ENCODE peak calls at places on chromosome 9, in six cellular contexts. B, L, R, H, D and Y are unnamed samples.

GRCh38 chr9:78811562-78812276 is 514.8 kb downstream of the PSAT1 start:
- DNase-seq in B (no peak), L (peak), R (no peak), H (no peak), D (no peak), Y (no peak)

GRCh38 chr9:128298535-128299482 is 22.7 kb downstream of the SWI5 start:
- DNase-seq in B (no peak), L (no peak), R (no peak), H (no peak), D (no peak), Y (no peak)

GRCh38 chr9:63859475-63860215 is 1425.4 kb downstream of the FOXD4L5 start:
- DNase-seq in B (peak), L (no peak), R (no peak), H (no peak), D (no peak), Y (no peak)

GRCh38 chr9:125440411-125440810 is 178.8 kb downstream of the GAPVD1 start:
- DNase-seq in B (no peak), L (no peak), R (no peak), H (no peak), D (no peak), Y (peak)

GRCh38 chr9:94654165-94654894 is 15.0 kb upstream of the FBP1 start:
- DNase-seq in B (no peak), L (no peak), R (no peak), H (no peak), D (no peak), Y (no peak)

GRCh38 chr9:37412431-37413151 is 9.9 kb upstream of the GRHPR start:
- DNase-seq in B (no peak), L (no peak), R (no peak), H (no peak), D (no peak), Y (no peak)

GRCh38 chr9:36298566-36298965 is 40.3 kb upstream of the GNE start:
- DNase-seq in B (no peak), L (no peak), R (no peak), H (no peak), D (no peak), Y (no peak)

GRCh38 chr9:70478963-70479641 is 64.6 kb upstream of the KLF9 start:
- DNase-seq in B (no peak), L (no peak), R (peak), H (no peak), D (no peak), Y (no peak)

GRCh38 chr9:119951591-119951990 is 582.4 kb upstream of the BRINP1 start:
- DNase-seq in B (no peak), L (no peak), R (no peak), H (no peak), D (no peak), Y (no peak)

GRCh38 chr9:92294297-92294676 is 790 bp upstream of the IARS1 start:
- DNase-seq in B (no peak), L (peak), R (no peak), H (no peak), D (no peak), Y (no peak)

GRCh38 chr9:23829580-23830458 is 3.8 kb upstream of the ELAVL2 start:
- DNase-seq in B (no peak), L (peak), R (no peak), H (peak), D (no peak), Y (no peak)

GRCh38 chr9:95923794-95924193 is 48.3 kb downstream of the ERCC6L2 start:
- DNase-seq in B (no peak), L (peak), R (no peak), H (peak), D (no peak), Y (no peak)

GRCh38 chr9:136093995-136094881 is 851 bp downstream of the NACC2 start:
- DNase-seq in B (peak), L (no peak), R (peak), H (peak), D (no peak), Y (no peak)

GRCh38 chr9:133089271-133089671 is 27.5 kb downstream of the CEL start:
- DNase-seq in B (no peak), L (peak), R (no peak), H (peak), D (no peak), Y (no peak)

GRCh38 chr9:74555015-74555414 is 57.9 kb downstream of the RORB start:
- DNase-seq in B (no peak), L (no peak), R (no peak), H (no peak), D (no peak), Y (no peak)

GRCh38 chr9:89311346-89312153 is 555 bp downstream of the CKS2 start:
- DNase-seq in B (no peak), L (no peak), R (no peak), H (no peak), D (no peak), Y (no peak)

GRCh38 chr9:121261107-121261460 is 6.9 kb upstream of the GSN start:
- DNase-seq in B (no peak), L (peak), R (no peak), H (no peak), D (no peak), Y (no peak)

GRCh38 chr9:93288891-93289883 is 105.2 kb downstream of the WNK2 start:
- DNase-seq in B (no peak), L (peak), R (no peak), H (no peak), D (no peak), Y (peak)

GRCh38 chr9:114004221-114004716 is 73.8 kb downstream of the AMBP start:
- DNase-seq in B (no peak), L (no peak), R (peak), H (peak), D (no peak), Y (peak)

GRCh38 chr9:19527663-19528062 is 118.9 kb downstream of the ACER2 start:
- DNase-seq in B (no peak), L (no peak), R (no peak), H (peak), D (no peak), Y (no peak)

GRCh38 chr9:81103597-81104471 is 585.5 kb downstream of the TLE1 start:
- DNase-seq in B (no peak), L (no peak), R (no peak), H (no peak), D (no peak), Y (no peak)

GRCh38 chr9:33175633-33176325 is 8.6 kb upstream of the B4GALT1 start:
- DNase-seq in B (no peak), L (no peak), R (peak), H (no peak), D (no peak), Y (no peak)

GRCh38 chr9:122195875-122196274 is 32.9 kb downstream of the LHX6 start:
- DNase-seq in B (no peak), L (no peak), R (no peak), H (no peak), D (no peak), Y (no peak)

GRCh38 chr9:29332789-29333188 is 1759.5 kb upstream of the C9orf72 start:
- DNase-seq in B (peak), L (no peak), R (no peak), H (no peak), D (no peak), Y (no peak)

GRCh38 chr9:122991370-122991830 is 42.1 kb upstream of the GPR21 start:
- DNase-seq in B (peak), L (peak), R (no peak), H (peak), D (no peak), Y (no peak)

GRCh38 chr9:132094314-132094791 is 14.7 kb upstream of the MED27 start:
- DNase-seq in B (no peak), L (no peak), R (no peak), H (no peak), D (no peak), Y (no peak)

GRCh38 chr9:96020300-96020821 is 144.9 kb downstream of the ERCC6L2 start:
- DNase-seq in B (no peak), L (peak), R (no peak), H (no peak), D (no peak), Y (no peak)

GRCh38 chr9:6780690-6781089 is 22.9 kb downstream of the KDM4C start:
- DNase-seq in B (no peak), L (no peak), R (no peak), H (no peak), D (no peak), Y (no peak)

GRCh38 chr9:10045598-10045997 is 567.2 kb downstream of the PTPRD start:
- DNase-seq in B (no peak), L (peak), R (no peak), H (peak), D (no peak), Y (no peak)

GRCh38 chr9:92426501-92426900 is 2.2 kb upstream of the OMD start:
- DNase-seq in B (no peak), L (no peak), R (no peak), H (no peak), D (no peak), Y (no peak)

GRCh38 chr9:27532046-27532445 is 2.4 kb upstream of the MOB3B start:
- DNase-seq in B (no peak), L (no peak), R (no peak), H (no peak), D (no peak), Y (no peak)

GRCh38 chr9:12699529-12699928 is 6.3 kb downstream of the TYRP1 start:
- DNase-seq in B (no peak), L (peak), R (no peak), H (peak), D (no peak), Y (no peak)

GRCh38 chr9:22446589-22446949 is at the start of gene DMRTA1:
- DNase-seq in B (no peak), L (peak), R (peak), H (peak), D (no peak), Y (no peak)

GRCh38 chr9:132622144-132622543 is 39.7 kb downstream of the BARHL1 start:
- DNase-seq in B (no peak), L (no peak), R (no peak), H (no peak), D (no peak), Y (no peak)

GRCh38 chr9:108784128-108784490 is 71.7 kb downstream of the ACTL7B start:
- DNase-seq in B (no peak), L (no peak), R (no peak), H (no peak), D (no peak), Y (no peak)
- TF ChIP-seq CTCF in B (no peak), L (no peak), R (no peak), H (no peak), D (no peak), Y (no peak)

GRCh38 chr9:134535171-134535570 is 106.4 kb upstream of the COL5A1 start:
- DNase-seq in B (no peak), L (no peak), R (no peak), H (no peak), D (no peak), Y (no peak)

GRCh38 chr9:134534661-134535080 is 106.9 kb upstream of the COL5A1 start:
- DNase-seq in B (no peak), L (no peak), R (no peak), H (no peak), D (no peak), Y (no peak)

GRCh38 chr9:134532084-134532483 is 109.5 kb upstream of the COL5A1 start:
- DNase-seq in B (no peak), L (no peak), R (no peak), H (no peak), D (no peak), Y (no peak)

GRCh38 chr9:134536101-134536900 is 105.3 kb upstream of the COL5A1 start:
- DNase-seq in B (no peak), L (no peak), R (no peak), H (no peak), D (no peak), Y (no peak)

DNA sequence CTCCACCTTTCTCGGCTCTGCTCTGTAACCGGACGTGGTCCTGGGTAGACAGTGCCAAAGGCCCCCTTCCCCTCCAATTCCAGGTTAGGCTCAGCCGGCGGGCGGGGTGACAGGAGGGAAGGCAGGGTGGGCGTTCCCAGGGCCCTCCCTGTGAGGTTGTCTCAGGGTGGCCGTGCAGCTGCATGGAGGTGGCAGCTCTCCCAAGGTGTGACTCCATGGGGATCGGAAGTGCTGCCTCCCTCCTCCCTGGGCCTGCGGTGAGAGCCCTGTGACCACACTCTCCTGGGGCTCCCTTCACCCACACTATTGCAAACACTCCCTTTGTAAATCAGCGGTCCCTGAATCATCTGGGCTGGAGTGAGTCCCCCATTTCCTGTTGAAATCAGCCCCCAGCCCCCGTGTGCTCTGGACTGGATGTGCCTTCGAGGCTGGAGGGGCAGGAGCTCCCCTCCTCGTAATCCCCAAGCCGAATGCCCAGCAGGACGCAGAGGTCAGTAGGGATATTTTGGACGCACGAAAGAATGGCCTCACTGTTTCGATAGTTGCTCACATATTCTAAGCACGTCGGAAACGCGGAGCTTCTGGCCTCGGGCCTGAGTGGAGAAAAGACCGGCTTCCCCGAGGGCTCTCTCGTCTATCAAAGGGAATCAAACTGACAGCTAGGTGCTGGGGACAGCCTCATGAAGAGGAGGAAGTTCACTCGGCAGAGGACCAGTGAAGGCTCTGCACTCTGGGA is 107.6 kb upstream of the COL5A1 start:
- DNase-seq in B (no peak), L (no peak), R (no peak), H (no peak), D (no peak), Y (no peak)
- H3K27ac ChIP-seq in B (no peak), L (no peak), R (no peak), H (no peak), D (no peak), Y (no peak)

GRCh38 chr9:130185494-130186005 is 13.3 kb downstream of the NCS1 start:
- DNase-seq in B (no peak), L (no peak), R (no peak), H (peak), D (no peak), Y (no peak)
- H3K4me3 ChIP-seq in B (no peak), L (no peak), R (peak), H (no peak), D (no peak), Y (peak)

GRCh38 chr9:117290306-117290705 is 124.6 kb downstream of the ASTN2 start:
- DNase-seq in B (no peak), L (no peak), R (no peak), H (no peak), D (no peak), Y (no peak)

GRCh38 chr9:117293199-117294114 is 121.4 kb downstream of the ASTN2 start:
- DNase-seq in B (no peak), L (no peak), R (no peak), H (no peak), D (no peak), Y (no peak)

GRCh38 chr9:117290809-117291208 is 124.0 kb downstream of the ASTN2 start:
- DNase-seq in B (no peak), L (no peak), R (no peak), H (no peak), D (no peak), Y (no peak)

GRCh38 chr9:117286245-117286644 is 128.6 kb downstream of the ASTN2 start:
- DNase-seq in B (no peak), L (peak), R (no peak), H (no peak), D (no peak), Y (no peak)

DNA sequence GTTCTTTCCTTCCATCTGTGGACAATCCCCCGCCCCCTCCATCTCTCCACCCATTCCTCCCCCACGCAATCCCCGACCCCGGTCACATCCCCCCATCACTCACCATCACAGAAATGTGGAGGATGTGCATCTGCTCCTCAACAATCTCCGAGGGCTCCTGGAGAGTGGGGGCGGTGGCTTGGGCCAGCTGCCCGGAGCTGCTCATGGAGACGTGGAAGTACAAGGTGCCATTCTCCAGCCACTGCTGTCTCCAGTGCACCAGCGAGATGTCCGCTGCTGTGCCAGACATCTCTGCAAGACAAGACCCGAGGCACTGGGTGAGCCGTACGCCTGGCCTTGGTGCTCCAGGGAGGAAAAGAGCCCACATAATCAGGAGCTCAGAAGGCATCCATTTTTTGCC is 123.6 kb downstream of the ASTN2 start:
- DNase-seq in B (no peak), L (no peak), R (no peak), H (no peak), D (no peak), Y (no peak)
- TF ChIP-seq CTCF in B (no peak), L (no peak), R (no peak), H (no peak), D (no peak), Y (no peak)

DNA sequence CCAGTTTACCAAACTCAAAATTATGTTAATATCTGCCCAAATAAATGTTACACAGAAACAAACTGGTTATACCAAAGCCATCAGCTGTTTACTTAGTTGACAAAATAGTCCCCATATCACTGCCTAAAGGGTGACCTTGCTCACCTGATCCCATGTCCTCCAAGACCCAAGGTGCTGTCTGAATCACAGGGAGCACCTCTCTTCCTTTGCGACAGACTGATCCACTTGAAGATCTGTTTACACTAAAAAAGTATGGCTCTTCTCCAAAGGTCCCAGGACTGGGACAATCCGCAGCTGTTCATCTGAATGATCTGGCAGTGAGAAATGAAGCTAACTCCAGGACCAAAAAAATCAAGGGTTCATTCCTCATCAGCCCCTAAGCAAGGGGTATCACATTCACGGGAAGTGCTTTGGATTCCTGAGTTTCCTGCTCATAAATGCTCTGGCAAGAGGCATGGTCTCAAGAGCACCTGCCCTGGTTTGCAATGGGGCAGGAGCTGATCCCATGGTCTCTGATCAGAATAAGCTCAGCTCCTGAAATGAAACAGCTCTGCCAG is 5.0 kb downstream of the PRUNE2 start:
- DNase-seq in B (no peak), L (no peak), R (no peak), H (no peak), D (no peak), Y (no peak)
- H3K27ac ChIP-seq in B (no peak), L (no peak), R (no peak), H (no peak), D (peak), Y (no peak)